ENCODE peak calls at places on chromosomes 2 and 18, in five cellular contexts. L is SHP77 treated with DMSO at 0.1 percent for 48 hours, V is choroid plexus epithelial cell, T is B cell, D is AG04450. Y is an unnamed sample.

GRCh38 chr2:144713410-144713809 is 193.5 kb upstream of the ZEB2 start:
- DNase-seq in L (no peak), V (no peak), T (no peak), D (no peak), Y (no peak)

GRCh38 chr2:161843936-161844335 is 219.7 kb downstream of the SLC4A10 start:
- DNase-seq in L (no peak), V (no peak), T (no peak), D (no peak), Y (peak)

GRCh38 chr2:212723226-212723625 is 184.6 kb upstream of the ERBB4 start:
- DNase-seq in L (no peak), V (peak), T (no peak), D (no peak), Y (no peak)

GRCh38 chr2:207165121-207166038 is at the start of gene KLF7:
- DNase-seq in L (peak), V (peak), T (peak), D (no peak), Y (no peak)

GRCh38 chr2:96806468-96807126 is 9.5 kb upstream of the CNNM3 start:
- DNase-seq in L (no peak), V (no peak), T (peak), D (no peak), Y (peak)

GRCh38 chr2:29487967-29488550 is 372.8 kb downstream of the CLIP4 start:
- DNase-seq in L (no peak), V (peak), T (no peak), D (peak), Y (no peak)

GRCh38 chr18:61738488-61738887 is 154.3 kb downstream of the RNF152 start:
- DNase-seq in L (no peak), V (peak), T (no peak), D (no peak), Y (no peak)

GRCh38 chr2:217653240-217653639 is 349.6 kb downstream of the TNS1 start:
- DNase-seq in L (no peak), V (peak), T (no peak), D (peak), Y (no peak)

GRCh38 chr2:16817305-16818202 is 151.9 kb upstream of the CYRIA start:
- DNase-seq in L (no peak), V (no peak), T (no peak), D (no peak), Y (no peak)

GRCh38 chr2:236714061-236714460 is 144.4 kb downstream of the ACKR3 start:
- DNase-seq in L (no peak), V (no peak), T (no peak), D (no peak), Y (no peak)

GRCh38 chr18:34771958-34772357 is 61.9 kb downstream of the DTNA start:
- DNase-seq in L (no peak), V (peak), T (no peak), D (no peak), Y (no peak)

GRCh38 chr2:190947711-190948251 is 66.2 kb downstream of the STAT1 start:
- DNase-seq in L (no peak), V (peak), T (no peak), D (peak), Y (no peak)

GRCh38 chr18:8912348-8913057 is 190.0 kb upstream of the NDUFV2 start:
- DNase-seq in L (peak), V (no peak), T (peak), D (no peak), Y (peak)

GRCh38 chr2:71935291-71935848 is 212.3 kb downstream of the CYP26B1 start:
- DNase-seq in L (no peak), V (peak), T (no peak), D (no peak), Y (no peak)

GRCh38 chr18:4639628-4640310 is 184.7 kb upstream of the DLGAP1 start:
- DNase-seq in L (no peak), V (no peak), T (no peak), D (no peak), Y (peak)

GRCh38 chr2:190607657-190608357 is 41.1 kb upstream of the NAB1 start:
- DNase-seq in L (no peak), V (peak), T (no peak), D (peak), Y (no peak)

GRCh38 chr2:10185755-10186154 is 63.2 kb downstream of the RRM2 start:
- DNase-seq in L (no peak), V (peak), T (no peak), D (no peak), Y (no peak)

GRCh38 chr2:61855178-61855523 is 1.3 kb upstream of the FAM161A start:
- DNase-seq in L (peak), V (peak), T (no peak), D (no peak), Y (no peak)

GRCh38 chr2:205701509-205701908 is 19.2 kb downstream of the NRP2 start:
- DNase-seq in L (no peak), V (peak), T (no peak), D (no peak), Y (no peak)

GRCh38 chr2:209451209-209451822 is 27.5 kb downstream of the MAP2 start:
- DNase-seq in L (peak), V (peak), T (no peak), D (no peak), Y (no peak)

GRCh38 chr2:42917374-42918017 is 125.1 kb upstream of the HAAO start:
- DNase-seq in L (no peak), V (peak), T (no peak), D (no peak), Y (no peak)

GRCh38 chr2:11822746-11823411 is 76.4 kb downstream of the LPIN1 start:
- DNase-seq in L (no peak), V (no peak), T (no peak), D (no peak), Y (no peak)

GRCh38 chr2:152950125-152950524 is 231.7 kb downstream of the ARL6IP6 start:
- DNase-seq in L (no peak), V (peak), T (no peak), D (no peak), Y (no peak)

GRCh38 chr2:43341959-43342757 is 115.8 kb upstream of the ZFP36L2 start:
- DNase-seq in L (no peak), V (no peak), T (no peak), D (no peak), Y (no peak)

GRCh38 chr18:55403555-55403954 is 184.4 kb downstream of the TCF4 start:
- DNase-seq in L (no peak), V (no peak), T (no peak), D (no peak), Y (no peak)

GRCh38 chr2:20667531-20668401 is 822 bp downstream of the GDF7 start:
- DNase-seq in L (no peak), V (no peak), T (no peak), D (no peak), Y (no peak)

GRCh38 chr2:246489-247145 is 17.2 kb downstream of the SH3YL1 start:
- DNase-seq in L (no peak), V (peak), T (peak), D (peak), Y (peak)

GRCh38 chr2:148561389-148561788 is 83.2 kb upstream of the EPC2 start:
- DNase-seq in L (no peak), V (peak), T (no peak), D (no peak), Y (no peak)

GRCh38 chr2:74001121-74001520 is 16.4 kb downstream of the TET3 start:
- DNase-seq in L (no peak), V (no peak), T (no peak), D (no peak), Y (no peak)

GRCh38 chr2:53130441-53130943 is 637.1 kb upstream of the CHAC2 start:
- DNase-seq in L (no peak), V (peak), T (no peak), D (no peak), Y (no peak)

Y was measured in OCI-LY7.